ENCODE peak calls at places on chromosomes 7 and 10, in five cellular contexts. F is SJSA1, X is cardiac fibroblast, G is activated gamma-delta T cell, Y is K562. H is an unnamed sample.

GRCh38 chr10:121999301-121999700 is 10.3 kb downstream of the TACC2 start:
- DNase-seq in F (no peak), X (no peak), G (no peak), Y (no peak), H (no peak)

GRCh38 chr7:159022238-159022993 is 122.3 kb downstream of the VIPR2 start:
- DNase-seq in F (no peak), X (no peak), G (no peak), Y (peak), H (peak)

GRCh38 chr10:14056545-14057332 is 274.0 kb downstream of the FRMD4A start:
- DNase-seq in F (no peak), X (peak), G (no peak), Y (no peak), H (peak)

GRCh38 chr7:143892527-143893300 is 9.3 kb downstream of the TCAF1 start:
- DNase-seq in F (no peak), X (peak), G (no peak), Y (no peak), H (peak)

GRCh38 chr7:87110778-87111177 is 41.5 kb upstream of the DMTF1 start:
- DNase-seq in F (no peak), X (peak), G (no peak), Y (peak), H (peak)

GRCh38 chr7:99102361-99102760 is 41.5 kb downstream of the SMURF1 start:
- DNase-seq in F (no peak), X (peak), G (no peak), Y (no peak), H (no peak)

GRCh38 chr7:80287400-80288174 is 153.0 kb downstream of the GNAI1 start:
- DNase-seq in F (no peak), X (no peak), G (no peak), Y (no peak), H (no peak)

GRCh38 chr10:109726473-109726872 is 196.8 kb downstream of the XPNPEP1 start:
- DNase-seq in F (no peak), X (no peak), G (no peak), Y (no peak), H (no peak)

GRCh38 chr10:102208311-102209035 is 17.6 kb upstream of the ELOVL3 start:
- DNase-seq in F (no peak), X (no peak), G (no peak), Y (no peak), H (peak)

GRCh38 chr7:28096713-28097112 is 83.9 kb downstream of the JAZF1 start:
- DNase-seq in F (peak), X (peak), G (no peak), Y (peak), H (peak)

GRCh38 chr10:5952731-5953385 is 24.5 kb downstream of the IL15RA start:
- DNase-seq in F (no peak), X (no peak), G (no peak), Y (no peak), H (no peak)

GRCh38 chr7:138245682-138246081 is 169.4 kb downstream of the AKR1D1 start:
- DNase-seq in F (no peak), X (peak), G (no peak), Y (no peak), H (peak)

GRCh38 chr10:96978621-96979154 is 146.6 kb downstream of the LCOR start:
- DNase-seq in F (no peak), X (no peak), G (no peak), Y (no peak), H (no peak)

H was measured in fibroblast of villous mesenchyme.